ENCODE peak calls at places on chromosomes 4 and X, in nine cellular contexts. X is GM04504; U is activated CD8-positive, alpha-beta T cell treated with anti-CD3 and anti-CD28 coated beads, Interleukin-2, amount 10 ng/mL, durations not matched to agents 7 days and 5 days; I is foreskin fibroblast; J is WTC11; Z is sciatic nerve; V is stomach; C is Daoy; K is fibroblast of the conjunctiva. E is an unnamed sample.

GRCh38 chr4:3829211-3829953 is 63.2 kb downstream of the ADRA2C start:
- DNase-seq in X (no peak), I (no peak), C (no peak), Z (no peak), U (no peak), V (no peak), K (no peak), J (no peak), E (no peak)

GRCh38 chr4:55549888-55550287 is 3.2 kb upstream of the CLOCK start:
- DNase-seq in J (no peak), U (no peak), X (peak; percentile 32), V (no peak), I (peak; percentile 75), Z (no peak), K (no peak), C (peak; percentile 37), E (no peak)

GRCh38 chrX:16855363-16856075 is 14.6 kb downstream of the RBBP7 start:
- DNase-seq in U (no peak), J (no peak), I (no peak), V (no peak), X (no peak), Z (no peak), K (no peak), C (no peak), E (no peak)

GRCh38 chr4:23373269-23373668 is 516.6 kb downstream of the PPARGC1A start:
- DNase-seq in X (no peak), Z (no peak), C (peak; percentile 92), K (no peak), U (no peak), I (no peak), V (peak; percentile 79), J (no peak), E (no peak)

GRCh38 chrX:69151898-69152297 is 13.4 kb downstream of the PJA1 start:
- DNase-seq in X (no peak), C (no peak), Z (no peak), J (no peak), U (no peak), K (no peak), I (no peak), V (no peak), E (peak; percentile 59)

GRCh38 chr4:10554694-10555093 is 97.5 kb upstream of the ZNF518B start:
- DNase-seq in V (peak; percentile 35), C (peak; percentile 33), X (peak; percentile 21), I (peak; percentile 81), Z (peak; percentile 63), U (peak; percentile 64), K (peak; percentile 40), J (peak; percentile 56), E (no peak)

GRCh38 chr4:40283968-40284367 is 51.2 kb upstream of the CHRNA9 start:
- DNase-seq in C (peak; percentile 93), X (no peak), Z (no peak), V (no peak), I (no peak), J (no peak), K (no peak), U (peak; percentile 88), E (no peak)

GRCh38 chr4:53459548-53459947 is 82.1 kb downstream of the FIP1L1 start:
- DNase-seq in C (no peak), K (no peak), X (no peak), U (no peak), Z (no peak), J (no peak), V (no peak), I (peak; percentile 46), E (no peak)

GRCh38 chr4:11618666-11619282 is 190.1 kb upstream of the HS3ST1 start:
- DNase-seq in C (no peak), I (no peak), Z (no peak), V (no peak), X (no peak), J (no peak), U (no peak), K (no peak), E (no peak)

GRCh38 chr4:156906325-156906724 is 65.3 kb downstream of the PDGFC start:
- DNase-seq in K (no peak), J (no peak), I (no peak), X (no peak), V (no peak), Z (no peak), U (no peak), C (no peak), E (no peak)

GRCh38 chr4:33537527-33537926 is 2706.8 kb downstream of the ARAP2 start:
- DNase-seq in Z (no peak), U (no peak), J (no peak), V (no peak), I (no peak), K (no peak), X (no peak), C (no peak), E (no peak)

GRCh38 chr4:144575181-144575580 is 70.8 kb upstream of the HHIP start:
- DNase-seq in J (no peak), K (no peak), U (no peak), C (peak; percentile 17), X (no peak), V (no peak), Z (peak; percentile 58), I (peak; percentile 58), E (no peak)

GRCh38 chrX:19739683-19740082 is 147.7 kb downstream of the SH3KBP1 start:
- DNase-seq in I (peak; percentile 82), Z (peak; percentile 75), K (peak; percentile 43), X (no peak), J (peak; percentile 64), V (peak; percentile 66), U (peak; percentile 42), C (peak; percentile 69), E (no peak)

GRCh38 chrX:87409113-87409841 is 108.3 kb upstream of the KLHL4 start:
- DNase-seq in V (no peak), U (no peak), C (peak; percentile 67), J (no peak), K (peak; percentile 78), X (no peak), I (no peak), Z (no peak), E (no peak)

GRCh38 chr4:86934772-86935498 is at the start of gene AFF1:
- DNase-seq in Z (peak; percentile 91), U (peak; percentile 92), J (peak; percentile 93), C (peak; percentile 89), I (peak; percentile 98), K (peak; percentile 86), X (peak; percentile 84), V (peak; percentile 94), E (peak; percentile 98)

GRCh38 chr4:88779431-88779830 is 81.8 kb upstream of the NAP1L5 start:
- DNase-seq in I (no peak), V (no peak), K (no peak), C (peak; percentile 65), X (no peak), Z (no peak), J (no peak), U (no peak), E (no peak)

GRCh38 chr4:100497729-100498250 is 20.0 kb downstream of the EMCN start:
- DNase-seq in X (no peak), I (peak; percentile 7), K (no peak), C (no peak), J (no peak), Z (no peak), V (no peak), U (no peak), E (no peak)

GRCh38 chr4:24032371-24032989 is 142.6 kb upstream of the PPARGC1A start:
- DNase-seq in K (no peak), X (peak; percentile 6), Z (no peak), U (no peak), C (peak; percentile 12), I (no peak), V (peak; percentile 35), J (peak; percentile 16), E (no peak)

GRCh38 chr4:20203508-20203907 is 48.2 kb upstream of the SLIT2 start:
- DNase-seq in U (no peak), X (peak; percentile 94), V (no peak), C (no peak), Z (no peak), I (peak; percentile 96), K (peak; percentile 90), J (no peak), E (no peak)

GRCh38 chrX:154486052-154486395 is 391 bp downstream of the UBL4A start:
- DNase-seq in Z (peak; percentile 70), C (peak; percentile 15), J (no peak), U (peak; percentile 49), V (peak; percentile 45), K (no peak), X (no peak), I (peak; percentile 49), E (no peak)

GRCh38 chr4:165124488-165124887 is 11.8 kb upstream of the TMEM192 start:
- DNase-seq in C (no peak), I (no peak), U (no peak), Z (no peak), J (no peak), X (no peak), V (no peak), K (no peak), E (no peak)

GRCh38 chr4:120331486-120332281 is 265.0 kb upstream of the MAD2L1 start:
- DNase-seq in Z (no peak), I (peak; percentile 28), J (no peak), K (no peak), C (no peak), X (no peak), V (no peak), U (no peak), E (no peak)

GRCh38 chr4:139524062-139524631 is 31.9 kb downstream of the SETD7 start:
- DNase-seq in K (no peak), Z (no peak), V (no peak), J (no peak), I (no peak), U (no peak), C (no peak), X (no peak), E (no peak)

GRCh38 chrX:66110112-66110511 is 53.9 kb upstream of the HEPH start:
- DNase-seq in C (no peak), J (peak; percentile 9), X (peak; percentile 0), Z (no peak), I (peak; percentile 2), U (no peak), K (no peak), V (no peak), E (no peak)

GRCh38 chr4:54082168-54082567 is 17.8 kb upstream of the CHIC2 start:
- DNase-seq in C (peak; percentile 91), K (peak; percentile 97), J (no peak), I (peak; percentile 99), U (no peak), Z (no peak), X (peak; percentile 96), V (peak; percentile 46), E (no peak)

GRCh38 chr4:2284161-2284933 is 22.4 kb upstream of the MXD4 start:
- DNase-seq in I (no peak), J (no peak), X (no peak), C (no peak), U (no peak), K (no peak), Z (no peak), V (no peak), E (no peak)

GRCh38 chrX:119695535-119696050 is 2.6 kb upstream of the SEPTIN6 start:
- DNase-seq in C (no peak), U (no peak), V (no peak), K (no peak), J (no peak), X (no peak), I (no peak), Z (no peak), E (no peak)

GRCh38 chr4:85423414-85423813 is 51.5 kb upstream of the ARHGAP24 start:
- DNase-seq in Z (no peak), C (no peak), I (peak; percentile 5), K (no peak), J (no peak), V (no peak), X (no peak), U (no peak), E (no peak)

GRCh38 chrX:24515447-24515846 is 50.4 kb downstream of the PDK3 start:
- DNase-seq in K (peak; percentile 17), X (no peak), U (no peak), J (no peak), Z (no peak), I (peak; percentile 39), C (no peak), V (no peak), E (no peak)

GRCh38 chrX:153381684-153382532 is 19.2 kb downstream of the PNMA6E start:
- DNase-seq in J (no peak), X (peak; percentile 59), U (peak; percentile 42), C (peak; percentile 20), Z (no peak), V (no peak), K (peak; percentile 91), I (peak; percentile 86), E (no peak)

GRCh38 chr4:3873446-3874415 is 107.5 kb downstream of the ADRA2C start:
- DNase-seq in X (no peak), K (no peak), I (no peak), V (no peak), C (no peak), Z (peak; percentile 53), U (no peak), J (peak; percentile 69), E (no peak)